ENCODE peak calls at places on chromosomes 5 and 9, in seven cellular contexts. D, A, Q, G, R, L and C are unnamed samples.

GRCh38 chr9:7234144-7234543 is 476.4 kb downstream of the KDM4C start:
- DNase-seq in D (peak), A (no peak), Q (no peak), G (no peak), R (no peak), L (peak), C (no peak)

GRCh38 chr9:129166962-129167557 is 11.0 kb downstream of the IER5L start:
- DNase-seq in D (no peak), A (peak), Q (no peak), G (no peak), R (no peak), L (peak), C (peak)

GRCh38 chr5:51225671-51226419 is 157.4 kb upstream of the ISL1 start:
- DNase-seq in D (no peak), A (no peak), Q (no peak), G (no peak), R (no peak), L (no peak), C (peak)

GRCh38 chr5:172886974-172887491 is 53.0 kb downstream of the ERGIC1 start:
- DNase-seq in D (no peak), A (no peak), Q (no peak), G (peak), R (peak), L (no peak), C (no peak)

GRCh38 chr9:89428222-89428761 is 69.6 kb downstream of the SEMA4D start:
- DNase-seq in D (no peak), A (no peak), Q (no peak), G (no peak), R (no peak), L (no peak), C (no peak)

GRCh38 chr5:115170924-115171510 is 1.3 kb upstream of the TRIM36 start:
- DNase-seq in D (no peak), A (no peak), Q (no peak), G (no peak), R (no peak), L (no peak), C (no peak)

GRCh38 chr9:91302831-91303230 is 58.9 kb downstream of the AUH start:
- DNase-seq in D (no peak), A (no peak), Q (no peak), G (no peak), R (no peak), L (no peak), C (no peak)

GRCh38 chr9:92759990-92760893 is 4.4 kb downstream of the BICD2 start:
- DNase-seq in D (no peak), A (peak), Q (no peak), G (peak), R (peak), L (no peak), C (peak)

GRCh38 chr5:154740483-154740882 is 14.7 kb upstream of the LARP1 start:
- DNase-seq in D (no peak), A (peak), Q (no peak), G (peak), R (peak), L (no peak), C (no peak)

GRCh38 chr5:107294151-107294550 is 376.6 kb downstream of the EFNA5 start:
- DNase-seq in D (no peak), A (no peak), Q (no peak), G (no peak), R (no peak), L (no peak), C (no peak)

GRCh38 chr5:126280343-126280742 is 142.9 kb upstream of the GRAMD2B start:
- DNase-seq in D (no peak), A (no peak), Q (no peak), G (no peak), R (no peak), L (no peak), C (no peak)

GRCh38 chr9:109922617-109923260 is 142.7 kb downstream of the PALM2AKAP2 start:
- DNase-seq in D (no peak), A (peak), Q (no peak), G (no peak), R (no peak), L (no peak), C (no peak)

GRCh38 chr5:150068961-150069618 is 17.3 kb downstream of the CSF1R start:
- DNase-seq in D (no peak), A (no peak), Q (no peak), G (no peak), R (no peak), L (no peak), C (no peak)

GRCh38 chr9:93093081-93093448 is 3.0 kb upstream of the CARD19 start:
- DNase-seq in D (no peak), A (no peak), Q (no peak), G (no peak), R (no peak), L (no peak), C (no peak)

GRCh38 chr9:120065151-120065550 is 514.8 kb downstream of the CDK5RAP2 start:
- DNase-seq in D (no peak), A (no peak), Q (no peak), G (no peak), R (no peak), L (no peak), C (no peak)

GRCh38 chr5:60183881-60184280 is 290.4 kb upstream of the PDE4D start:
- DNase-seq in D (no peak), A (no peak), Q (no peak), G (no peak), R (no peak), L (no peak), C (no peak)

GRCh38 chr9:38331141-38331540 is 61.4 kb upstream of the ALDH1B1 start:
- DNase-seq in D (no peak), A (no peak), Q (no peak), G (no peak), R (no peak), L (no peak), C (no peak)

GRCh38 chr5:122723606-122724352 is 51.1 kb upstream of the SNX2 start:
- DNase-seq in D (no peak), A (peak), Q (no peak), G (no peak), R (no peak), L (no peak), C (no peak)

GRCh38 chr5:176653401-176653800 is 6.1 kb downstream of the TSPAN17 start:
- DNase-seq in D (no peak), A (peak), Q (no peak), G (peak), R (no peak), L (no peak), C (no peak)

GRCh38 chr5:30930736-30931135 is 262.8 kb upstream of the CDH6 start:
- DNase-seq in D (no peak), A (peak), Q (no peak), G (no peak), R (no peak), L (no peak), C (no peak)

GRCh38 chr9:111762546-111762945 is 32.2 kb downstream of the SHOC1 start:
- DNase-seq in D (no peak), A (no peak), Q (no peak), G (no peak), R (no peak), L (no peak), C (no peak)